ENCODE peak calls at places on chromosomes 7 and 10, in five cellular contexts. One of them, this sample, is unnamed.

GRCh38 chr10:25804505-25804904 is 129.5 kb upstream of the MYO3A start:
- DNase-seq in NCI-H1930: no peak
- DNase-seq in Karpas-422: no peak
- DNase-seq in ELF-1: no peak
- DNase-seq in effector CD4-positive, alpha-beta T cell: no peak
- DNase-seq in this sample: no peak

GRCh38 chr7:87178320-87178719 is 26.1 kb downstream of the DMTF1 start:
- DNase-seq in NCI-H1930: no peak
- DNase-seq in Karpas-422: no peak
- DNase-seq in ELF-1: no peak
- DNase-seq in effector CD4-positive, alpha-beta T cell: no peak
- DNase-seq in this sample: no peak

GRCh38 chr7:2688409-2689342 is 674 bp downstream of the AMZ1 start:
- DNase-seq in NCI-H1930: peak; percentile 12
- DNase-seq in Karpas-422: no peak
- DNase-seq in ELF-1: no peak
- DNase-seq in effector CD4-positive, alpha-beta T cell: no peak
- DNase-seq in this sample: no peak

GRCh38 chr10:110919349-110919931 is at the start of gene SHOC2:
- DNase-seq in NCI-H1930: no peak
- DNase-seq in Karpas-422: peak; percentile 100
- DNase-seq in ELF-1: no peak
- DNase-seq in effector CD4-positive, alpha-beta T cell: peak; percentile 98
- DNase-seq in this sample: no peak

GRCh38 chr7:143239822-143240221 is 18.0 kb downstream of the TAS2R40 start:
- DNase-seq in NCI-H1930: no peak
- DNase-seq in Karpas-422: no peak
- DNase-seq in ELF-1: no peak
- DNase-seq in effector CD4-positive, alpha-beta T cell: no peak
- DNase-seq in this sample: no peak

GRCh38 chr7:20327047-20327446 is 3.7 kb upstream of the ITGB8 start:
- DNase-seq in NCI-H1930: no peak
- DNase-seq in Karpas-422: no peak
- DNase-seq in ELF-1: no peak
- DNase-seq in effector CD4-positive, alpha-beta T cell: no peak
- DNase-seq in this sample: no peak

GRCh38 chr7:107948645-107949442 is 54.1 kb downstream of the LAMB1 start:
- DNase-seq in NCI-H1930: no peak
- DNase-seq in Karpas-422: no peak
- DNase-seq in ELF-1: no peak
- DNase-seq in effector CD4-positive, alpha-beta T cell: no peak
- DNase-seq in this sample: no peak

GRCh38 chr7:1666779-1667565 is 3.1 kb upstream of the ELFN1 start:
- DNase-seq in NCI-H1930: no peak
- DNase-seq in Karpas-422: no peak
- DNase-seq in ELF-1: no peak
- DNase-seq in effector CD4-positive, alpha-beta T cell: no peak
- DNase-seq in this sample: no peak

GRCh38 chr7:138161600-138162081 is 85.4 kb downstream of the AKR1D1 start:
- DNase-seq in NCI-H1930: peak; percentile 97
- DNase-seq in Karpas-422: peak; percentile 96
- DNase-seq in ELF-1: peak; percentile 95
- DNase-seq in effector CD4-positive, alpha-beta T cell: peak; percentile 62
- DNase-seq in this sample: peak; percentile 95

GRCh38 chr7:129376076-129376777 is 58.0 kb upstream of the STRIP2 start:
- DNase-seq in NCI-H1930: peak; percentile 27
- DNase-seq in Karpas-422: peak; percentile 80
- DNase-seq in ELF-1: no peak
- DNase-seq in effector CD4-positive, alpha-beta T cell: peak; percentile 20
- DNase-seq in this sample: no peak

GRCh38 chr10:120432209-120432608 is 24.8 kb upstream of the PLPP4 start:
- DNase-seq in NCI-H1930: no peak
- DNase-seq in Karpas-422: no peak
- DNase-seq in ELF-1: no peak
- DNase-seq in effector CD4-positive, alpha-beta T cell: no peak
- DNase-seq in this sample: no peak

GRCh38 chr7:98927125-98927524 is 48.8 kb downstream of the TRRAP start:
- DNase-seq in NCI-H1930: no peak
- DNase-seq in Karpas-422: no peak
- DNase-seq in ELF-1: no peak
- DNase-seq in effector CD4-positive, alpha-beta T cell: no peak
- DNase-seq in this sample: no peak

This sample was measured in NCI-H2081 treated with DMSO at 0.1 percent for 48 hours.